ENCODE peak calls at places on chromosome 18, in seven cellular contexts. One of them, this sample, is unnamed.

GRCh38 chr18:31274915-31275314 is 43.0 kb upstream of the DSG1 start:
- DNase-seq in brain microvascular endothelial cell: peak
- DNase-seq in GM23248: no peak
- DNase-seq in GM12865: no peak
- DNase-seq in suprapubic skin: no peak
- DNase-seq in naive thymus-derived CD4-positive, alpha-beta T cell: no peak
- DNase-seq in fibroblast of the aortic adventitia: no peak
- DNase-seq in this sample: peak

GRCh38 chr18:6055711-6056110 is 160.4 kb upstream of the TMEM200C start:
- DNase-seq in brain microvascular endothelial cell: peak
- DNase-seq in GM23248: peak
- DNase-seq in GM12865: no peak
- DNase-seq in suprapubic skin: no peak
- DNase-seq in naive thymus-derived CD4-positive, alpha-beta T cell: no peak
- DNase-seq in fibroblast of the aortic adventitia: peak
- DNase-seq in this sample: no peak

GRCh38 chr18:45066868-45067267 is 386.2 kb downstream of the SETBP1 start:
- DNase-seq in brain microvascular endothelial cell: no peak
- DNase-seq in GM23248: peak
- DNase-seq in GM12865: no peak
- DNase-seq in suprapubic skin: no peak
- DNase-seq in naive thymus-derived CD4-positive, alpha-beta T cell: no peak
- DNase-seq in fibroblast of the aortic adventitia: no peak
- DNase-seq in this sample: no peak

GRCh38 chr18:79588636-79589481 is 90.7 kb upstream of the CTDP1 start:
- DNase-seq in brain microvascular endothelial cell: peak
- DNase-seq in GM23248: peak
- DNase-seq in GM12865: no peak
- DNase-seq in suprapubic skin: peak
- DNase-seq in naive thymus-derived CD4-positive, alpha-beta T cell: no peak
- DNase-seq in fibroblast of the aortic adventitia: peak
- DNase-seq in this sample: peak

GRCh38 chr18:31243740-31244512 is 74.0 kb upstream of the DSG1 start:
- DNase-seq in brain microvascular endothelial cell: no peak
- DNase-seq in GM23248: no peak
- DNase-seq in GM12865: no peak
- DNase-seq in suprapubic skin: no peak
- DNase-seq in naive thymus-derived CD4-positive, alpha-beta T cell: no peak
- DNase-seq in fibroblast of the aortic adventitia: no peak
- DNase-seq in this sample: no peak

GRCh38 chr18:824179-824578 is 12.1 kb upstream of the YES1 start:
- DNase-seq in brain microvascular endothelial cell: peak
- DNase-seq in GM23248: no peak
- DNase-seq in GM12865: no peak
- DNase-seq in suprapubic skin: no peak
- DNase-seq in naive thymus-derived CD4-positive, alpha-beta T cell: no peak
- DNase-seq in fibroblast of the aortic adventitia: no peak
- DNase-seq in this sample: no peak

GRCh38 chr18:26457611-26458350 is 90.6 kb downstream of the KCTD1 start:
- DNase-seq in brain microvascular endothelial cell: no peak
- DNase-seq in GM23248: no peak
- DNase-seq in GM12865: no peak
- DNase-seq in suprapubic skin: no peak
- DNase-seq in naive thymus-derived CD4-positive, alpha-beta T cell: no peak
- DNase-seq in fibroblast of the aortic adventitia: no peak
- DNase-seq in this sample: no peak

GRCh38 chr18:13456736-13457271 is 238.2 kb downstream of the LDLRAD4 start:
- DNase-seq in brain microvascular endothelial cell: no peak
- DNase-seq in GM23248: no peak
- DNase-seq in GM12865: peak
- DNase-seq in suprapubic skin: no peak
- DNase-seq in naive thymus-derived CD4-positive, alpha-beta T cell: no peak
- DNase-seq in fibroblast of the aortic adventitia: no peak
- DNase-seq in this sample: no peak

GRCh38 chr18:49565101-49565500 is 3.2 kb downstream of the LIPG start:
- DNase-seq in brain microvascular endothelial cell: no peak
- DNase-seq in GM23248: no peak
- DNase-seq in GM12865: no peak
- DNase-seq in suprapubic skin: no peak
- DNase-seq in naive thymus-derived CD4-positive, alpha-beta T cell: no peak
- DNase-seq in fibroblast of the aortic adventitia: no peak
- DNase-seq in this sample: no peak

GRCh38 chr18:57427429-57428181 is 7.6 kb upstream of the ONECUT2 start:
- DNase-seq in brain microvascular endothelial cell: no peak
- DNase-seq in GM23248: peak
- DNase-seq in GM12865: no peak
- DNase-seq in suprapubic skin: no peak
- DNase-seq in naive thymus-derived CD4-positive, alpha-beta T cell: no peak
- DNase-seq in fibroblast of the aortic adventitia: no peak
- DNase-seq in this sample: no peak

GRCh38 chr18:50312296-50313030 is 25.0 kb upstream of the CXXC1 start:
- DNase-seq in brain microvascular endothelial cell: no peak
- DNase-seq in GM23248: no peak
- DNase-seq in GM12865: peak
- DNase-seq in suprapubic skin: no peak
- DNase-seq in naive thymus-derived CD4-positive, alpha-beta T cell: no peak
- DNase-seq in fibroblast of the aortic adventitia: no peak
- DNase-seq in this sample: no peak

GRCh38 chr18:11387880-11388279 is 221.5 kb upstream of the SLC35G4 start:
- DNase-seq in brain microvascular endothelial cell: peak
- DNase-seq in GM23248: peak
- DNase-seq in GM12865: peak
- DNase-seq in suprapubic skin: no peak
- DNase-seq in naive thymus-derived CD4-positive, alpha-beta T cell: no peak
- DNase-seq in fibroblast of the aortic adventitia: peak
- DNase-seq in this sample: peak

GRCh38 chr18:4172491-4172890 is 282.6 kb downstream of the DLGAP1 start:
- DNase-seq in brain microvascular endothelial cell: no peak
- DNase-seq in GM23248: no peak
- DNase-seq in GM12865: no peak
- DNase-seq in suprapubic skin: no peak
- DNase-seq in naive thymus-derived CD4-positive, alpha-beta T cell: no peak
- DNase-seq in fibroblast of the aortic adventitia: no peak
- DNase-seq in this sample: no peak

GRCh38 chr18:73924316-73924715 is 223.3 kb downstream of the FBXO15 start:
- DNase-seq in brain microvascular endothelial cell: no peak
- DNase-seq in GM23248: peak
- DNase-seq in GM12865: no peak
- DNase-seq in suprapubic skin: no peak
- DNase-seq in naive thymus-derived CD4-positive, alpha-beta T cell: no peak
- DNase-seq in fibroblast of the aortic adventitia: no peak
- DNase-seq in this sample: no peak

GRCh38 chr18:69177702-69178101 is 223.0 kb upstream of the DOK6 start:
- DNase-seq in brain microvascular endothelial cell: no peak
- DNase-seq in GM23248: no peak
- DNase-seq in GM12865: no peak
- DNase-seq in suprapubic skin: no peak
- DNase-seq in naive thymus-derived CD4-positive, alpha-beta T cell: no peak
- DNase-seq in fibroblast of the aortic adventitia: no peak
- DNase-seq in this sample: no peak

GRCh38 chr18:79581406-79581805 is 98.2 kb upstream of the CTDP1 start:
- DNase-seq in brain microvascular endothelial cell: no peak
- DNase-seq in GM23248: no peak
- DNase-seq in GM12865: no peak
- DNase-seq in suprapubic skin: peak
- DNase-seq in naive thymus-derived CD4-positive, alpha-beta T cell: no peak
- DNase-seq in fibroblast of the aortic adventitia: no peak
- DNase-seq in this sample: no peak

DNA sequence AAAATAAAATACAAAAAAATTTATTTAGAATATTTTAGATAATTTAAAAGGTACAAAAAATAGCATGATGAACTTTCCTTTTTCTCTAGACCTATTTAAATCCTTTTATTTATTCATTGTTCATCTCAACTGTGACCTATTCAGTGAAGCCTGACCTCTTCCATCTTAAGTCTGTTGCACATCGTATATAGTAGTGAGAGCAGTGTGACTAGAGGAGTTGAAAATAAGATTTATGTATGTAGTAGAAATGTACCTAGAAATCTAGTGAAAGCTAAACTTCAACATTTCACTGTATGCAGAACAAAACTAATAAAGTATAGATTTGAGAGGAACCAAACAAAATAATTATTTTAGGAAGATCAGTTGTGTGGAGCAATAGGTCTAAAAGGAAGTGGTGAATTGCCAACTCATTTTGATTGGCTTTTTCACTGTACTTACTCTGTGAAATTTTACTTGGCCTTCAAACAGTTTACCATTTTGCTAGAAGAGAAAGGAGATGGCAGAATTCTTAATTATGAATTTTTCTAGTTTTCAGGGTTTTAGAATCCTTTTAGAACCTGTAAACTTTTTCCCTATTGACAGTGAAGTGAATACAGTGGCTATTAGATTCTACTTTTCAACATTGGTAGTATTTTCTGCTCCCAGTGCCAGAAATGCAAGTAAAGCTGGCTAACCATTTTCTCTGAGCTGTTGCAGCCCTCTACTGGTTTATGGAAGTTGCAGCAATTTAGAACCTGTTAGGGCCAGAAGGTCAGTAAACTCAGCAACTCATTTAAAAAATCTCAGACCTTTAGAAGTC is 11.1 kb downstream of the ANKRD12 start:
- DNase-seq in brain microvascular endothelial cell: peak
- DNase-seq in GM23248: peak
- DNase-seq in GM12865: peak
- DNase-seq in suprapubic skin: no peak
- DNase-seq in naive thymus-derived CD4-positive, alpha-beta T cell: peak
- DNase-seq in fibroblast of the aortic adventitia: peak
- DNase-seq in this sample: no peak
- H3K4me3 ChIP-seq in brain microvascular endothelial cell: no peak
- H3K4me3 ChIP-seq in GM23248: peak
- H3K4me3 ChIP-seq in GM12865: no peak
- H3K4me3 ChIP-seq in suprapubic skin: no peak
- H3K4me3 ChIP-seq in naive thymus-derived CD4-positive, alpha-beta T cell: no peak
- H3K4me3 ChIP-seq in fibroblast of the aortic adventitia: no peak
- H3K4me3 ChIP-seq in this sample: no peak

GRCh38 chr18:55092166-55092565 is 132.9 kb upstream of the CCDC68 start:
- DNase-seq in brain microvascular endothelial cell: no peak
- DNase-seq in GM23248: no peak
- DNase-seq in GM12865: no peak
- DNase-seq in suprapubic skin: no peak
- DNase-seq in naive thymus-derived CD4-positive, alpha-beta T cell: no peak
- DNase-seq in fibroblast of the aortic adventitia: no peak
- DNase-seq in this sample: no peak

GRCh38 chr18:55093295-55093694 is 134.0 kb upstream of the CCDC68 start:
- DNase-seq in brain microvascular endothelial cell: no peak
- DNase-seq in GM23248: no peak
- DNase-seq in GM12865: no peak
- DNase-seq in suprapubic skin: no peak
- DNase-seq in naive thymus-derived CD4-positive, alpha-beta T cell: no peak
- DNase-seq in fibroblast of the aortic adventitia: no peak
- DNase-seq in this sample: no peak

GRCh38 chr18:55089595-55089994 is 130.3 kb upstream of the CCDC68 start:
- DNase-seq in brain microvascular endothelial cell: no peak
- DNase-seq in GM23248: no peak
- DNase-seq in GM12865: no peak
- DNase-seq in suprapubic skin: no peak
- DNase-seq in naive thymus-derived CD4-positive, alpha-beta T cell: no peak
- DNase-seq in fibroblast of the aortic adventitia: no peak
- DNase-seq in this sample: no peak

GRCh38 chr18:55088561-55088960 is 129.3 kb upstream of the CCDC68 start:
- DNase-seq in brain microvascular endothelial cell: no peak
- DNase-seq in GM23248: no peak
- DNase-seq in GM12865: no peak
- DNase-seq in suprapubic skin: no peak
- DNase-seq in naive thymus-derived CD4-positive, alpha-beta T cell: no peak
- DNase-seq in fibroblast of the aortic adventitia: no peak
- DNase-seq in this sample: no peak

GRCh38 chr18:55090566-55091187 is 131.4 kb upstream of the CCDC68 start:
- DNase-seq in brain microvascular endothelial cell: peak
- DNase-seq in GM23248: no peak
- DNase-seq in GM12865: no peak
- DNase-seq in suprapubic skin: no peak
- DNase-seq in naive thymus-derived CD4-positive, alpha-beta T cell: no peak
- DNase-seq in fibroblast of the aortic adventitia: peak
- DNase-seq in this sample: no peak
- H3K4me3 ChIP-seq in brain microvascular endothelial cell: no peak
- H3K4me3 ChIP-seq in GM23248: no peak
- H3K4me3 ChIP-seq in GM12865: no peak
- H3K4me3 ChIP-seq in suprapubic skin: no peak
- H3K4me3 ChIP-seq in naive thymus-derived CD4-positive, alpha-beta T cell: no peak
- H3K4me3 ChIP-seq in fibroblast of the aortic adventitia: no peak
- H3K4me3 ChIP-seq in this sample: no peak

DNA sequence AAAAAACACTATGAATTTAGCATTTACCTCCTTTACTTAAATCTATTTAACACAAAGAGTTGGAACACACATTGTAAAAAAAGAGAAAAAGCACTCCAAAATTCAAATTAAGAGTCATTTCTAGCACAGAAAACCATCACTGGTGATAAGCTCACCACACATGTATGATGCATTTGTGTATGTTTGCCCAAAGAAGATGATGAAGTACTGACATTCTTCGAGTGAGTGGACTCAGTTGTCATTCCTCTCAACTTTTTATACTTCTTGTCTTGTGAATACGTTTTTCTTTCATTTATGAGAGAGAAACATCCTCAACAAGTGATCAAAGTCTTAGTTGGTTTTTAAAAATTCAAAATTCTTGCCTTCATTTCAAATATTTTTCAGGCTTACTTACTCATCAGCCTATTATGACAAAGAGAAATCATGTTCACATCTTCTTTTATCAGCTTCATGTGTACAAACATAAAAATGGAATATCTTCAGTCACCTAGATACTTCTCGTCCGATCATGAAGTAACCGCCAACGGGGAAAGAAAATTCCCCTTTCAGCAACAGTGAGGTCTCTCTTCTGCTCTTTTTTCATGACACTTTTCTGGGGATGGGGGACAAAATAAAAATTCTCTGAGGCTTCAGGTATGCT is 1.5 kb downstream of the DSEL start:
- DNase-seq in brain microvascular endothelial cell: peak
- DNase-seq in GM23248: peak
- DNase-seq in GM12865: no peak
- DNase-seq in suprapubic skin: no peak
- DNase-seq in naive thymus-derived CD4-positive, alpha-beta T cell: no peak
- DNase-seq in fibroblast of the aortic adventitia: peak
- DNase-seq in this sample: no peak
- H3K4me3 ChIP-seq in brain microvascular endothelial cell: peak
- H3K4me3 ChIP-seq in GM23248: peak
- H3K4me3 ChIP-seq in GM12865: no peak
- H3K4me3 ChIP-seq in suprapubic skin: peak
- H3K4me3 ChIP-seq in naive thymus-derived CD4-positive, alpha-beta T cell: no peak
- H3K4me3 ChIP-seq in fibroblast of the aortic adventitia: peak
- H3K4me3 ChIP-seq in this sample: no peak

DNA sequence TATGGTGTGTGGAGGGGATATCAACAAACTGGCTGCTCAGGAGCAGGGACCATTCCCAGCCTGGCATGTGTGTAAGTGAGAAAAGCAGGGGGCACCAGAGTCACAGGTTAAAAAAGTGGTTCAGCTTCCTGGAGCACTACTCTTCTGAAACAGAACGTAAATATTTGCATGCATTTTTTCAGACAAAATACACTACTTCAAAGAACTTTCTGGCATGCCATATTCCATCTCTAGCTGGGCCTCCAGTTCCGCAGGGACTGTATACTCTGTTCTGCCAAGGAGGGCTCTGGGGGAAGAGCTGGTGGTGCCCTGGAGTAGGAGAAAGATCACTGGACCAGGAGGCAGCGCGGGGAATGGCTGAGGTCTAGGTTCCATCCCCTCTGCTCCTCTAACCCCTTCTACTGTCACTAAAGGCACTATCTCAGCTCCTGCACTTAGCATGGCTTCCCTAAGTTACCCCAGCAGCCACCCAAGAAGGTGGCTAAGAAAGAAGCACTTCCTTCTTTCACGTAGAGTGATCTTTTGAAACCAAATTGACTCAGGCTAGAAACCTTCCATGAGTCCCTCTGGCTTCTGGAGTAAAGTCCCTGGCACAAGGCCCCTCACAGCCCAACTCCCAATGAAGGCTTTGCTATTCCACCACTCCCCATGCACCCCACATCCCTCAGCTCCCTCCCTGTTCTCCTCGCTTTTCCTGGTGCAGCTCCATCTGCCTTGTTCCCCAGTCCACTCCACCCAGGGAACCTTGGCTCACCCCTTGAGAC is 57.6 kb upstream of the CABLES1 start:
- DNase-seq in brain microvascular endothelial cell: no peak
- DNase-seq in GM23248: no peak
- DNase-seq in GM12865: peak
- DNase-seq in suprapubic skin: no peak
- DNase-seq in naive thymus-derived CD4-positive, alpha-beta T cell: peak
- DNase-seq in fibroblast of the aortic adventitia: no peak
- DNase-seq in this sample: no peak
- H3K4me3 ChIP-seq in brain microvascular endothelial cell: no peak
- H3K4me3 ChIP-seq in GM23248: no peak
- H3K4me3 ChIP-seq in GM12865: no peak
- H3K4me3 ChIP-seq in suprapubic skin: no peak
- H3K4me3 ChIP-seq in naive thymus-derived CD4-positive, alpha-beta T cell: no peak
- H3K4me3 ChIP-seq in fibroblast of the aortic adventitia: no peak
- H3K4me3 ChIP-seq in this sample: no peak

This sample was measured in lung.